ENCODE peak calls at places on chromosomes 1 and 21, in seven cellular contexts. W is SK-N-SH, M is A549, N is K562, U is HCT116, H is GM12878, K is H1. B is an unnamed sample.

GRCh38 chr1:58005212-58005611 is 541.3 kb downstream of the OMA1 start:
- DNase-seq in W (no peak), M (no peak), N (no peak), U (no peak), H (no peak), K (no peak), B (no peak)

GRCh38 chr1:150022357-150022756 is 11.8 kb upstream of the OTUD7B start:
- DNase-seq in W (no peak), M (peak; percentile 25), N (no peak), U (no peak), H (no peak), K (no peak), B (no peak)

GRCh38 chr1:44640178-44640865 is 34.0 kb downstream of the TMEM53 start:
- DNase-seq in W (no peak), M (no peak), N (no peak), U (no peak), H (no peak), K (no peak), B (no peak)

GRCh38 chr1:32201011-32201855 is 838 bp downstream of the CCDC28B start:
- DNase-seq in W (peak; percentile 65), M (no peak), N (peak; percentile 81), U (no peak), H (peak; percentile 50), K (peak; percentile 72), B (peak; percentile 67)

GRCh38 chr1:195806060-195806459 is 802.2 kb downstream of the KCNT2 start:
- DNase-seq in W (no peak), M (no peak), N (no peak), U (no peak), H (no peak), K (no peak), B (no peak)

GRCh38 chr1:75589637-75590036 is 21.3 kb downstream of the SLC44A5 start:
- DNase-seq in W (no peak), M (no peak), N (no peak), U (no peak), H (no peak), K (no peak), B (no peak)

GRCh38 chr21:16304700-16305099 is 574.9 kb downstream of the USP25 start:
- DNase-seq in W (no peak), M (no peak), N (no peak), U (no peak), H (no peak), K (no peak), B (no peak)

GRCh38 chr1:71770121-71770520 is 512.2 kb downstream of the NEGR1 start:
- DNase-seq in W (no peak), M (no peak), N (no peak), U (no peak), H (no peak), K (no peak), B (peak; percentile 77)

GRCh38 chr21:15766952-15767603 is 37.3 kb downstream of the USP25 start:
- DNase-seq in W (no peak), M (no peak), N (no peak), U (no peak), H (no peak), K (no peak), B (no peak)

DNA sequence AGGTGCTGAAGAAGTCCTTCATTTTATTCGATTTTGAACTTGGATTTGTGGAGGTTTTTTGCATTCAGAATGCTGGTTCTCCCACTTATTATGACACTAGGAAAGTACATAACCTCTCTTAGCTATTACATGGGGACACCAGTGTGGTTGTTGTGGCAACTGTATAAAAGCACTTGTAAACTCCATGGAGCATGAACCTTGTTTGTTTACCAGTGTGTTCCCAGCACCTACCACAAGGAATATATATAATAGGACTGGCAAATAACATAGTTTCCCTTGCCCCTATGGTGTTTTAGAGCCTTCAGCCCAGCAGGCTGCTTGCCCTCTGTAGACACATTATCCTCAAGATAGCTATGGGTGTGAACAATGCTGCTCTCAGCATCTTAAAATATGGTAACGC is 43.1 kb downstream of the RASSF5 start:
- DNase-seq in W (no peak), M (peak; percentile 27), N (no peak), U (no peak), H (no peak), K (no peak), B (no peak)
- TF ChIP-seq RAD21 in W (no peak), M (no peak), N (no peak), U (no peak), H (no peak), K (no peak), B (no peak)

GRCh38 chr1:5949761-5950100 is 42.5 kb downstream of the NPHP4 start:
- DNase-seq in W (no peak), M (no peak), N (no peak), U (no peak), H (no peak), K (no peak), B (no peak)

GRCh38 chr1:5950994-5951749 is 41.1 kb downstream of the NPHP4 start:
- DNase-seq in W (no peak), M (no peak), N (no peak), U (no peak), H (no peak), K (no peak), B (no peak)

GRCh38 chr1:5949074-5949760 is 43.0 kb downstream of the NPHP4 start:
- DNase-seq in W (peak; percentile 79), M (no peak), N (peak; percentile 69), U (no peak), H (no peak), K (peak; percentile 48), B (no peak)

GRCh38 chr1:5951846-5952410 is 40.3 kb downstream of the NPHP4 start:
- DNase-seq in W (no peak), M (no peak), N (no peak), U (no peak), H (no peak), K (no peak), B (no peak)

GRCh38 chr1:5950201-5950895 is 41.9 kb downstream of the NPHP4 start:
- DNase-seq in W (no peak), M (no peak), N (no peak), U (no peak), H (no peak), K (no peak), B (no peak)
- TF ChIP-seq RAD21 in W (no peak), M (no peak), N (no peak), U (no peak), H (no peak), K (no peak), B (no peak)

DNA sequence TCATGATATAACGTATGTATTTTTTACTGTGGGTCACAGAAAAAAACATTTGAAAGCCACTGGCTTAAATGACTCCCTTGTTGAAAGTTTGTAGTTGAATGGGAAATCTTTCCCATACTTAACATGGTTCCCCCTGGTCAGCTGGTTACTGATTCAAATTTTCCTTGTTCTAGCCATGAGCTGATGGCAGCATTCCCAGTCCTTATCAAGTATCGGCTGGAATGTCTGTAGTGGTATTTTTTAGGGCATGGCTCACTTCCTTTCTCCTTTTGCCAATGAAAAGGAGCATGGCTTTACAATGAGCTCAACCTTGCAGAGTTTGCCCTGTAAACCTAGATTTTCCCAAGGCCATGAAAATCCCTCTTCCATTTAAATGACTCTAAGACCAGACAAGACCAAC is 55.7 kb downstream of the GIPC2 start:
- DNase-seq in W (no peak), M (peak; percentile 63), N (no peak), U (peak; percentile 82), H (no peak), K (no peak), B (peak; percentile 97)
- TF ChIP-seq RAD21 in W (no peak), M (no peak), N (no peak), U (peak; percentile 23), H (no peak), K (no peak), B (peak; percentile 1)

DNA sequence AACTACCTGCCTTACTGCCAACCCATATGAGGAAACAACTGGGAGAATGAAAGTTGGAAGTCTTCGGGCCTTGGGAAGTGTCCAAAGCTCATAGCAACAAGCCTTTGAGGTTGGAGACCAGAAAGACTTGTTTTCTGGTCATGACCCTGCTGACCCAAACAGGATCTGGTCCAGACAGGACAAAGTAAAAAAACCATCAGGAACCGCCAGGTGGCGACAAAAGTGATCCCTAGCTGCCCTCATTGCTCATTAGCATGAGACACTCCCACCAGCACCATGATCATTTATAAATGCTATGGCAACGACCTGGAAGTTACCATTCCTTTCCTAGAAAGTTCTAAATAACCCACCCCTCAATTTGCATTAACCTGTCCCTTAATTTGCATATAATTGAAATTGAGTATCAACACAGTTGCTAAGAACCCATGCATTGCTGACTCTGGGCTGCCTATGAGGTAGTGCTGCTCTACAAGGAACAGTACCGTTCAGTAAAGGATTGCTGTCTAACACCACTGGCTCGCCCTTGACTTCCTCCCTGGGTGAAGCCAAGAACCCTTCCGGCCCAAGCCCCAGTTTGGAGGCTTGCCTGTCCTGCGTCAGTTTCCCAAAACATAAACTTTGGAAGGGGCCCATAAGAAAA is 89.0 kb downstream of the URB2 start:
- DNase-seq in W (no peak), M (peak; percentile 57), N (peak; percentile 50), U (peak; percentile 37), H (no peak), K (peak; percentile 76), B (peak; percentile 18)
- TF ChIP-seq RAD21 in W (peak; percentile 32), M (peak; percentile 56), N (peak; percentile 59), U (peak; percentile 61), H (peak; percentile 62), K (peak; percentile 33), B (peak; percentile 37)

DNA sequence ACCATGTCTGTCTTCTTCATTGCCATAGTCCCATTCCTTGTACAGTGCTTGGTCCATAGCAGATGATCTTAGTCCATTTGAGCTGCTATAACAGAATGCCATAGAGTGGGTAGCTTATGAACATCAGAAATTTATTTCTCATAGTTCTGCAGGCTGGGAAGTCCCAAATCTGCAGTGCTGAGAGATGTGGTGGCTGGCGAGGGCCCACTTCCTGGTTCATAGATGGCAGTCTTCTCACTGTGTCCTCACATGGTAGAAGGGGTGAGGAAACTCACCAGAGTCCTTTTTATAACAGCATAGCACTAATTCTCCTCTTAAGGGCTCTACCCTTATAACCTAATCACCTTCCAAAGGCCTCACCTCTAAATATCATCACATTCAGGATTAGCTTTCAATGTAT is 23.1 kb upstream of the RAP1A start:
- DNase-seq in W (no peak), M (no peak), N (no peak), U (no peak), H (no peak), K (no peak), B (no peak)
- TF ChIP-seq RAD21 in W (no peak), M (no peak), N (no peak), U (no peak), H (no peak), K (no peak), B (no peak)

GRCh38 chr1:2050793-2051682 is 827 bp downstream of the PRKCZ start:
- DNase-seq in W (no peak), M (no peak), N (no peak), U (no peak), H (no peak), K (no peak), B (no peak)
- TF ChIP-seq RAD21 in W (no peak), M (no peak), N (no peak), U (no peak), H (no peak), K (no peak), B (no peak)

DNA sequence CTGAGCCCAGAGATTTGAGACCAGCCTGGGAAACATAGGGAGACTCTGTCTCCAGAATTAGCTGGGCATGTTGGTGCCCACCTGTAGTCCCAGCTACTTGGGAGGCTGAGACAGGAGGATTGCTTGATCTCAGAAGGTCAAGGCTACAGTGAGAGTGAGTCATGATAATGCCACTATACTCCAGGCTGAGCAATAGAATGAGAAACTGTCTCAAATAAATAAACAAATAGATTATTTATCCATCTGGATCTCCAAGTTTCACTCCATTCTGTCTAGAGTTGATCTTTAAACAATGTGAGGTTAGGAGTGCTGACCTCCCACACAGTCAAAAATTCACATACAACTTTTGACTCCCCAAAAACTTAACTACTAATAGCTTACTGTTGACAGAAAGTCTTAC is 106.8 kb upstream of the PALMD start:
- DNase-seq in W (no peak), M (no peak), N (no peak), U (no peak), H (no peak), K (no peak), B (no peak)
- TF ChIP-seq RAD21 in W (no peak), M (no peak), N (no peak), U (no peak), H (no peak), K (no peak), B (no peak)